ENCODE peak calls at places on chromosomes 7 and 10, in four cellular contexts. One of them, this sample, is unnamed.

GRCh38 chr7:18993933-18994668 is 123.3 kb downstream of the TWIST1 start:
- DNase-seq in left lung: no peak
- DNase-seq in lower lobe of right lung: no peak
- DNase-seq in right cardiac atrium: no peak
- DNase-seq in this sample: no peak

GRCh38 chr7:93910076-93910994 is 4.0 kb downstream of the GNGT1 start:
- DNase-seq in right cardiac atrium: peak; percentile 55
- DNase-seq in left lung: no peak
- DNase-seq in lower lobe of right lung: no peak
- DNase-seq in this sample: no peak

GRCh38 chr7:31129067-31129466 is 77.0 kb downstream of the ADCYAP1R1 start:
- DNase-seq in right cardiac atrium: no peak
- DNase-seq in left lung: no peak
- DNase-seq in lower lobe of right lung: no peak
- DNase-seq in this sample: no peak

GRCh38 chr10:59177031-59177861 is 803 bp downstream of the PHYHIPL start:
- DNase-seq in right cardiac atrium: no peak
- DNase-seq in lower lobe of right lung: peak; percentile 21
- DNase-seq in left lung: peak; percentile 66
- DNase-seq in this sample: no peak

GRCh38 chr10:97584060-97584797 is at the start of gene HOGA1:
- DNase-seq in left lung: no peak
- DNase-seq in lower lobe of right lung: peak; percentile 64
- DNase-seq in right cardiac atrium: peak; percentile 91
- DNase-seq in this sample: peak; percentile 86

GRCh38 chr10:32377458-32378370 is 30.8 kb upstream of the EPC1 start:
- DNase-seq in lower lobe of right lung: no peak
- DNase-seq in right cardiac atrium: no peak
- DNase-seq in left lung: no peak
- DNase-seq in this sample: no peak

GRCh38 chr10:48523212-48523819 is 81.6 kb downstream of the ARHGAP22 start:
- DNase-seq in left lung: no peak
- DNase-seq in right cardiac atrium: peak; percentile 83
- DNase-seq in lower lobe of right lung: no peak
- DNase-seq in this sample: peak; percentile 51

GRCh38 chr10:116278832-116279231 is 5.8 kb upstream of the GFRA1 start:
- DNase-seq in lower lobe of right lung: no peak
- DNase-seq in left lung: no peak
- DNase-seq in right cardiac atrium: no peak
- DNase-seq in this sample: no peak

GRCh38 chr7:128260069-128260468 is 19.0 kb downstream of the LEP start:
- DNase-seq in left lung: no peak
- DNase-seq in right cardiac atrium: no peak
- DNase-seq in lower lobe of right lung: no peak
- DNase-seq in this sample: no peak

GRCh38 chr7:158274404-158274811 is 313.2 kb downstream of the PTPRN2 start:
- DNase-seq in left lung: peak; percentile 73
- DNase-seq in lower lobe of right lung: no peak
- DNase-seq in right cardiac atrium: no peak
- DNase-seq in this sample: no peak

GRCh38 chr10:110353244-110354119 is 48.8 kb upstream of the SMNDC1 start:
- DNase-seq in lower lobe of right lung: no peak
- DNase-seq in right cardiac atrium: no peak
- DNase-seq in left lung: no peak
- DNase-seq in this sample: no peak

GRCh38 chr7:155506854-155507337 is 39.5 kb downstream of the CNPY1 start:
- DNase-seq in left lung: no peak
- DNase-seq in lower lobe of right lung: no peak
- DNase-seq in right cardiac atrium: no peak
- DNase-seq in this sample: no peak

GRCh38 chr10:112360308-112361270 is 13.3 kb upstream of the ACSL5 start:
- DNase-seq in left lung: no peak
- DNase-seq in lower lobe of right lung: peak; percentile 82
- DNase-seq in right cardiac atrium: peak; percentile 86
- DNase-seq in this sample: peak; percentile 73

GRCh38 chr7:130901209-130901783 is 167.3 kb upstream of the KLF14 start:
- DNase-seq in left lung: peak; percentile 85
- DNase-seq in lower lobe of right lung: peak; percentile 85
- DNase-seq in right cardiac atrium: peak; percentile 77
- DNase-seq in this sample: peak; percentile 68

GRCh38 chr10:24701447-24701846 is 22.2 kb downstream of the ARHGAP21 start:
- DNase-seq in lower lobe of right lung: no peak
- DNase-seq in right cardiac atrium: no peak
- DNase-seq in left lung: no peak
- DNase-seq in this sample: no peak

GRCh38 chr7:132494474-132494873 is 81.8 kb downstream of the PLXNA4 start:
- DNase-seq in left lung: no peak
- DNase-seq in right cardiac atrium: no peak
- DNase-seq in lower lobe of right lung: no peak
- DNase-seq in this sample: no peak

GRCh38 chr10:1213252-1213651 is 157.1 kb downstream of the WDR37 start:
- DNase-seq in lower lobe of right lung: no peak
- DNase-seq in left lung: no peak
- DNase-seq in right cardiac atrium: no peak
- DNase-seq in this sample: no peak

GRCh38 chr10:9825491-9826018 is 1192.1 kb upstream of the CELF2 start:
- DNase-seq in right cardiac atrium: no peak
- DNase-seq in left lung: no peak
- DNase-seq in lower lobe of right lung: no peak
- DNase-seq in this sample: no peak

GRCh38 chr10:33390046-33390445 is 55.6 kb upstream of the NRP1 start:
- DNase-seq in right cardiac atrium: no peak
- DNase-seq in left lung: no peak
- DNase-seq in lower lobe of right lung: no peak
- DNase-seq in this sample: no peak

GRCh38 chr10:15097011-15097812 is at the start of gene RPP38:
- DNase-seq in lower lobe of right lung: peak; percentile 97
- DNase-seq in right cardiac atrium: peak; percentile 98
- DNase-seq in left lung: peak; percentile 98
- DNase-seq in this sample: peak; percentile 95

GRCh38 chr10:44925224-44925623 is 14.1 kb downstream of the TMEM72 start:
- DNase-seq in right cardiac atrium: no peak
- DNase-seq in left lung: no peak
- DNase-seq in lower lobe of right lung: no peak
- DNase-seq in this sample: no peak

GRCh38 chr7:23956769-23957556 is 246.9 kb downstream of the STK31 start:
- DNase-seq in left lung: no peak
- DNase-seq in right cardiac atrium: no peak
- DNase-seq in lower lobe of right lung: no peak
- DNase-seq in this sample: no peak

GRCh38 chr10:69232252-69232651 is 12.1 kb downstream of the HKDC1 start:
- DNase-seq in lower lobe of right lung: no peak
- DNase-seq in right cardiac atrium: no peak
- DNase-seq in left lung: no peak
- DNase-seq in this sample: no peak

GRCh38 chr10:110074298-110074697 is 66.5 kb downstream of the ADD3 start:
- DNase-seq in left lung: no peak
- DNase-seq in lower lobe of right lung: no peak
- DNase-seq in right cardiac atrium: no peak
- DNase-seq in this sample: no peak

GRCh38 chr7:133361806-133362205 is 108.9 kb downstream of the EXOC4 start:
- DNase-seq in right cardiac atrium: no peak
- DNase-seq in left lung: no peak
- DNase-seq in lower lobe of right lung: no peak
- DNase-seq in this sample: no peak

GRCh38 chr10:16505168-16505567 is 16.5 kb downstream of the C1QL3 start:
- DNase-seq in left lung: no peak
- DNase-seq in lower lobe of right lung: no peak
- DNase-seq in right cardiac atrium: no peak
- DNase-seq in this sample: no peak

GRCh38 chr10:113454341-113455061 is 98.4 kb upstream of the HABP2 start:
- DNase-seq in lower lobe of right lung: peak; percentile 60
- DNase-seq in left lung: peak; percentile 82
- DNase-seq in right cardiac atrium: peak; percentile 83
- DNase-seq in this sample: peak; percentile 33

GRCh38 chr7:104980440-104980839 is 33.6 kb upstream of the KMT2E start:
- DNase-seq in right cardiac atrium: no peak
- DNase-seq in lower lobe of right lung: no peak
- DNase-seq in left lung: no peak
- DNase-seq in this sample: no peak

GRCh38 chr10:123897146-123897545 is 5.5 kb upstream of the CPXM2 start:
- DNase-seq in lower lobe of right lung: no peak
- DNase-seq in right cardiac atrium: no peak
- DNase-seq in left lung: no peak
- DNase-seq in this sample: no peak

GRCh38 chr7:98283127-98283886 is 1.8 kb downstream of the BRI3 start:
- DNase-seq in left lung: no peak
- DNase-seq in right cardiac atrium: peak; percentile 74
- DNase-seq in lower lobe of right lung: peak; percentile 83
- DNase-seq in this sample: peak; percentile 39

GRCh38 chr7:123643495-123644428 is 11.9 kb upstream of the LMOD2 start:
- DNase-seq in lower lobe of right lung: no peak
- DNase-seq in right cardiac atrium: no peak
- DNase-seq in left lung: no peak
- DNase-seq in this sample: no peak

GRCh38 chr10:128047991-128048826 is 78.0 kb downstream of the MKI67 start:
- DNase-seq in right cardiac atrium: peak; percentile 11
- DNase-seq in lower lobe of right lung: no peak
- DNase-seq in left lung: no peak
- DNase-seq in this sample: no peak

GRCh38 chr10:30645340-30645827 is 15.8 kb upstream of the LYZL2 start:
- DNase-seq in lower lobe of right lung: no peak
- DNase-seq in right cardiac atrium: peak; percentile 71
- DNase-seq in left lung: no peak
- DNase-seq in this sample: peak; percentile 38

GRCh38 chr10:104297697-104298660 is 29.0 kb downstream of the GSTO2 start:
- DNase-seq in right cardiac atrium: peak; percentile 63
- DNase-seq in lower lobe of right lung: no peak
- DNase-seq in left lung: no peak
- DNase-seq in this sample: peak; percentile 26

GRCh38 chr7:157358753-157359096 is 21.9 kb downstream of the DNAJB6 start:
- DNase-seq in lower lobe of right lung: no peak
- DNase-seq in right cardiac atrium: no peak
- DNase-seq in left lung: no peak
- DNase-seq in this sample: no peak

GRCh38 chr7:105707967-105708580 is 126.8 kb upstream of the EFCAB10 start:
- DNase-seq in right cardiac atrium: peak; percentile 61
- DNase-seq in lower lobe of right lung: no peak
- DNase-seq in left lung: no peak
- DNase-seq in this sample: no peak

GRCh38 chr7:41503438-41503837 is 199.5 kb downstream of the INHBA start:
- DNase-seq in lower lobe of right lung: no peak
- DNase-seq in left lung: no peak
- DNase-seq in right cardiac atrium: no peak
- DNase-seq in this sample: no peak

GRCh38 chr10:31836569-31837406 is 91.8 kb downstream of the ARHGAP12 start:
- DNase-seq in lower lobe of right lung: no peak
- DNase-seq in right cardiac atrium: no peak
- DNase-seq in left lung: no peak
- DNase-seq in this sample: no peak

GRCh38 chr10:94496646-94497045 is 48.9 kb upstream of the HELLS start:
- DNase-seq in left lung: no peak
- DNase-seq in right cardiac atrium: no peak
- DNase-seq in lower lobe of right lung: no peak
- DNase-seq in this sample: no peak

GRCh38 chr7:151777511-151777880 is 99.4 kb downstream of the PRKAG2 start:
- DNase-seq in right cardiac atrium: peak; percentile 30
- DNase-seq in lower lobe of right lung: no peak
- DNase-seq in left lung: no peak
- DNase-seq in this sample: no peak

GRCh38 chr7:151775547-151776443 is 101.1 kb downstream of the PRKAG2 start:
- DNase-seq in right cardiac atrium: no peak
- DNase-seq in lower lobe of right lung: no peak
- DNase-seq in left lung: no peak
- DNase-seq in this sample: no peak

GRCh38 chr7:151776876-151777510 is 99.9 kb downstream of the PRKAG2 start:
- DNase-seq in lower lobe of right lung: no peak
- DNase-seq in right cardiac atrium: peak; percentile 24
- DNase-seq in left lung: peak; percentile 55
- DNase-seq in this sample: no peak

GRCh38 chr7:151774951-151775350 is 102.0 kb downstream of the PRKAG2 start:
- DNase-seq in right cardiac atrium: peak; percentile 18
- DNase-seq in lower lobe of right lung: no peak
- DNase-seq in left lung: no peak
- DNase-seq in this sample: no peak

GRCh38 chr7:151776446-151776845 is 100.5 kb downstream of the PRKAG2 start:
- DNase-seq in lower lobe of right lung: no peak
- DNase-seq in right cardiac atrium: no peak
- DNase-seq in left lung: peak; percentile 57
- DNase-seq in this sample: no peak
- H3K27ac ChIP-seq in lower lobe of right lung: no peak overlapping the region
- H3K27ac ChIP-seq in right cardiac atrium: no peak overlapping the region
- H3K27ac ChIP-seq in left lung: no peak overlapping the region
- H3K27ac ChIP-seq in this sample: no peak overlapping the region

DNA sequence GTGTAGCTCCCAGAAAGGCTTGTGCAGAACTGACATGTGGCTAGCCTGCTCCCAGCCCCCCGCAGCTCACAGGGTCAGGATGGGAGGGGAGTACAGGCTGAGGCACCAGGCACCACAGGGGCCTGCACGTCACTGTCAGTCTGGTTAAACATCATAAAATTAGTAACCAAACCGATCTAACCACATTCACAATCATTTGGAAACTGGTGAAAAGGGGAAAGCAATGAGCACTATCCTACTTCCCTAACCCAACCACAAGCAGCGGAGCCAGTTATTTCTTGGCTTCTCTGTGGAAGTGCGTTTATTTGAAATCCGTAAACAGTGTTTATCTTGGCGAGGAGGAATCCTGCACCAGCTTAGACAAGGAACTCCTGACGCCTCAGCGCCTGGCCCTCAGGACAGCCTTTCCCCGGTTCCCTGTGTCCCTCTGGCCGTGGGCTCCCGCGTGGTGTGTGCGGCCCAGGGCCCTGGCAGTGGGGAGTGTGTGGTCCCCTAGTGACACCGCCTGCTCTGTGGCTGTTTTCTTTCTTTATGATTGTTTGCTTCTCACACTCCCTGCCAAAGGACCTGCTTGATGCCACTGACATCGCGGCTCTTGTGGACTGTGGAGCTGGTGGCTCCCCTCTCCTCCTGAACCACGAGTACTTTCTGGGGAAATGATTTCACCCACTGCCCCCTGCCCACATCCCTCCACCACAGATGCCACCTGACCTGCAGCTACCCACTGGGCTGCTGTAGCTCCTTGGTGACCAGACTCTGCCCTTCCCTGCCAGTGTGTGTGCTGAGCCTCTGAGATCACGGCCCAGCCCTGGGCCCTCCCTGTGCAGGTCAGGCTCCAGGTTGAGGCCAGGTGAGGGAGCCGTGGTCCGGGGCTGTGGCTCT is 38.0 kb downstream of the INPP5A start:
- DNase-seq in lower lobe of right lung: no peak
- DNase-seq in left lung: peak; percentile 79
- DNase-seq in right cardiac atrium: peak; percentile 87
- DNase-seq in this sample: no peak
- H3K27ac ChIP-seq in lower lobe of right lung: no peak overlapping the region
- H3K27ac ChIP-seq in left lung: peak overlapping the region; percentile 28
- H3K27ac ChIP-seq in right cardiac atrium: peak overlapping the region; percentile 10
- H3K27ac ChIP-seq in this sample: peak overlapping the region; percentile 44

GRCh38 chr7:34995757-34996156 is 41.5 kb downstream of the DPY19L1 start:
- DNase-seq in right cardiac atrium: no peak
- DNase-seq in left lung: no peak
- DNase-seq in lower lobe of right lung: no peak
- DNase-seq in this sample: no peak

GRCh38 chr7:34991938-34992840 is 45.1 kb downstream of the DPY19L1 start:
- DNase-seq in left lung: no peak
- DNase-seq in lower lobe of right lung: no peak
- DNase-seq in right cardiac atrium: peak; percentile 57
- DNase-seq in this sample: no peak
- H3K27ac ChIP-seq in left lung: peak overlapping the region; percentile 53
- H3K27ac ChIP-seq in lower lobe of right lung: peak overlapping the region; percentile 31
- H3K27ac ChIP-seq in right cardiac atrium: no peak overlapping the region
- H3K27ac ChIP-seq in this sample: peak overlapping the region; percentile 54

GRCh38 chr7:9036080-9036479 is 602.7 kb downstream of the NXPH1 start:
- DNase-seq in right cardiac atrium: no peak
- DNase-seq in lower lobe of right lung: no peak
- DNase-seq in left lung: no peak
- DNase-seq in this sample: no peak
- H3K27ac ChIP-seq in right cardiac atrium: no peak overlapping the region
- H3K27ac ChIP-seq in lower lobe of right lung: no peak overlapping the region
- H3K27ac ChIP-seq in left lung: no peak overlapping the region
- H3K27ac ChIP-seq in this sample: no peak overlapping the region

This sample was measured in left ventricle myocardium inferior.